ENCODE peak calls at places on chromosomes 12 and 14, in six cellular contexts. Z is IMR-90, M is PC-9, S is pancreas, Q is PC-3, C is MM.1S. N is an unnamed sample.

GRCh38 chr12:100668939-100669536 is 95.6 kb downstream of the GAS2L3 start:
- DNase-seq in Z (peak; percentile 61), M (peak; percentile 43), S (peak; percentile 75), Q (peak; percentile 87), C (peak; percentile 70), N (peak; percentile 5)

GRCh38 chr12:6961278-6961694 is 9.2 kb downstream of the PHB2 start:
- DNase-seq in Z (no peak), M (peak; percentile 71), S (peak; percentile 81), Q (no peak), C (peak; percentile 6), N (peak; percentile 89)

GRCh38 chr14:43765474-43765873 is 741.6 kb downstream of the FSCB start:
- DNase-seq in Z (no peak), M (no peak), S (no peak), Q (peak; percentile 14), C (peak; percentile 38), N (no peak)

GRCh38 chr12:106760184-106760531 is 14.3 kb upstream of the RIC8B start:
- DNase-seq in Z (peak; percentile 15), M (no peak), S (no peak), Q (no peak), C (peak; percentile 95), N (no peak)

GRCh38 chr14:82422186-82422585 is 888.5 kb upstream of the SEL1L start:
- DNase-seq in Z (no peak), M (no peak), S (no peak), Q (no peak), C (no peak), N (no peak)

GRCh38 chr12:26032719-26033241 is 74.3 kb downstream of the RASSF8 start:
- DNase-seq in Z (no peak), M (peak; percentile 45), S (no peak), Q (peak; percentile 49), C (no peak), N (no peak)

GRCh38 chr14:71985538-71986234 is 53.5 kb downstream of the RGS6 start:
- DNase-seq in Z (no peak), M (no peak), S (no peak), Q (no peak), C (no peak), N (no peak)

GRCh38 chr12:26153421-26154154 is 28.8 kb upstream of the BHLHE41 start:
- DNase-seq in Z (peak; percentile 97), M (peak; percentile 97), S (peak; percentile 71), Q (peak; percentile 99), C (peak; percentile 29), N (no peak)

GRCh38 chr14:94366146-94366887 is 22.1 kb downstream of the SERPINA1 start:
- DNase-seq in Z (no peak), M (no peak), S (no peak), Q (no peak), C (no peak), N (no peak)

GRCh38 chr14:61420326-61420725 is 98.9 kb downstream of the PRKCH start:
- DNase-seq in Z (peak; percentile 5), M (peak; percentile 88), S (no peak), Q (peak; percentile 88), C (no peak), N (no peak)

GRCh38 chr14:72869407-72870329 is 24.2 kb downstream of the DPF3 start:
- DNase-seq in Z (no peak), M (no peak), S (no peak), Q (no peak), C (no peak), N (no peak)

GRCh38 chr12:39905152-39905551 is 200.7 kb downstream of the SLC2A13 start:
- DNase-seq in Z (peak; percentile 22), M (no peak), S (no peak), Q (no peak), C (no peak), N (no peak)

GRCh38 chr12:65765436-65765813 is 58.9 kb upstream of the HMGA2 start:
- DNase-seq in Z (peak; percentile 80), M (no peak), S (no peak), Q (peak; percentile 62), C (no peak), N (no peak)

DNA sequence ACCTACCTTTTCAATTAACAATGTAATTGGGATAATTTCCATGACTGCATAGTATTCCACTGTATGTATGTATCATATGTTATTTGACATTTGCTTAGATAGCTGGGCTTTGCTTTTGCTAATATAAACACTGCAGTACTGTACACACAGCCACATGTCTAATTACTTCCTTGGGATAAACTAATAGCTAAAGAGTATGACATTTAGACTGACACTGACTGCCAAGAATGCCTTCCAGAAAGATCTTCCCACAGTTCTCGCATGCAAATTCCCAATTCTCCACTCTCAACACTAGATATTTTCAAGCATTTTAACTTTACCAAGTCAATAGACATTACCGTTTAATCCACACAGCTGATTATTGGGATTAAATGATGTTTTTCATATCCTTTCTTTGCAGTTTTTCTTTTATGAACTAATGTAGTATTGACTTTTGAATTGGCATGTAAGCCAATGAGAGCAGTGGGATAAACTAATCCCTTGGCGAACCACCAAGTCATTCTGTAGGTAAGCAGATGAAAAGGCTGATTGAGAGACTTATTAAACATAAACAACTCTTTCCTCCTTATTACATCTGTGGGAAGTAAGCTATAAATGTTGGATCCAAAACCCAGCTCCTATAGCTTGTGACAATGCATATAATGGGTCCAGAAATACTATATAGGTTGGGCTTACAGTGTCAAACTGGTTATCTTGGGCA is 55.5 kb downstream of the STON2 start:
- DNase-seq in Z (no peak), M (no peak), S (no peak), Q (no peak), C (no peak), N (no peak)
- H3K4me1 ChIP-seq in Z (no peaks in the 10 kb centered on the region), M (no peaks in the 10 kb centered on the region), S (no peaks in the 10 kb centered on the region), Q (no peaks in the 10 kb centered on the region), C (no peaks in the 10 kb centered on the region), N (no peaks in the 10 kb centered on the region)

DNA sequence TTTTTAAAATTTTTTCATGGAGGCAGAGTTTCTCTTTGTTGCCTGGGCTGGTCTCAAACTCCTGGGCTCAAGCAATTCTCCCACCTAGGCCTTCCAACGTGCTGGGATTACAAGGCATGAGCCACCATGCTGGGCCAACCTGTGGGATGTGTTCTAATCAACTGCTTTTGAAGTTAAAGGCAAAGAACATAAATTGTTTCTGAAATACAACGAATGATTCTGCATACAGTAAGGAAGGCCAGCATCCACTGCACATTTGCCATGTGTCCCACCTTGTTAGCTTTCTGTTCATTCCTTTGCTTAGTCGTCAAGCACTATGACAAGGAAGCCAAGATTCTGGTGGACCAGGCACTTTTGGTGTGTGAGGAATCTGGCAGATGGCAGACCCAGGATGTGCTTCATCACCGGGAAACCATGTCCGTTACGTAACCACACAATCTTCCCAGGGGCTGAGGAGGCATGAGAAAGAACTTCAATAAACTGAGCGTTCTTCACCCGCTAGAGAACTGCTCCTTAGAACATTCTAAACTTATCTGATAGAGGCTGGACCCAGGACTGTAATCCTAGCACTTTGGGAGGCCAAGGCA is 24.5 kb downstream of the MOK start:
- DNase-seq in Z (peak; percentile 99), M (peak; percentile 99), S (no peak), Q (peak; percentile 95), C (no peak), N (no peak)
- H3K27ac ChIP-seq in Z (peak overlapping the region; percentile 69), M (peak overlapping the region; percentile 95), S (peak overlapping the region; percentile 82), Q (peak overlapping the region; percentile 99), C (no peak overlapping the region), N (no peak overlapping the region)

GRCh38 chr14:39423793-39424192 is 8.4 kb downstream of the FBXO33 start:
- DNase-seq in Z (no peak), M (no peak), S (no peak), Q (no peak), C (no peak), N (no peak)
- H3K4me1 ChIP-seq in Z (peaks cover 3% of the 10 kb centered on the region), M (no peaks in the 10 kb centered on the region), S (peaks cover 7% of the 10 kb centered on the region), Q (peaks cover 14% of the 10 kb centered on the region), C (no peaks in the 10 kb centered on the region), N (peaks cover 44% of the 10 kb centered on the region)

GRCh38 chr12:50564240-50564947 is 59.6 kb downstream of the DIP2B start:
- DNase-seq in Z (no peak), M (no peak), S (no peak), Q (no peak), C (no peak), N (no peak)

GRCh38 chr12:50568338-50569155 is 63.8 kb downstream of the DIP2B start:
- DNase-seq in Z (peak; percentile 39), M (no peak), S (no peak), Q (no peak), C (no peak), N (no peak)

GRCh38 chr12:50564948-50565297 is 60.1 kb downstream of the DIP2B start:
- DNase-seq in Z (no peak), M (no peak), S (no peak), Q (no peak), C (no peak), N (no peak)

GRCh38 chr12:50567926-50568325 is 63.1 kb downstream of the DIP2B start:
- DNase-seq in Z (peak; percentile 63), M (no peak), S (no peak), Q (no peak), C (no peak), N (no peak)

DNA sequence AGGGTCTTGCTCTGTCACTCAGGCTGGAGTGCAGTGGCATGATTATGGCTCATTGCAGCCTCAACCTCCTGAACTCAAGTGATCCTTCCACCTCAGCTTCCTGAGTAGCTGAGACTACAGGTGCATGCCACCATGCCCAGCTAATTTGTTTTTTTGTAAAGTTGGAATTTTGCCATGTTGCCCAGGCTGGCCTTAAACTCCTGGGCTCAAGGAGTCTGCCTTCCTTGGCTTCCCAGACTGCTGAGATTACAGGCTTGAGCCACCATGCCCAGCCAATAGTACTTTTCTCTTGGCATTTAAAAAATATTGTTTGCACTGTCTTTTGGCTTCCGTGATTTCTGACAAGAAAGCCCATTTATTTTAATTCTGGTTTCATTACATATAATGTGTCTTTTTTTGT is 61.3 kb downstream of the DIP2B start:
- DNase-seq in Z (no peak), M (no peak), S (no peak), Q (no peak), C (no peak), N (no peak)
- H3K27ac ChIP-seq in Z (no peak overlapping the region), M (peak overlapping the region; percentile 31), S (no peak overlapping the region), Q (no peak overlapping the region), C (no peak overlapping the region), N (no peak overlapping the region)

GRCh38 chr14:34615507-34615906 is 14.4 kb downstream of the SNX6 start:
- DNase-seq in Z (no peak), M (no peak), S (no peak), Q (no peak), C (no peak), N (no peak)
- H3K4me1 ChIP-seq in Z (no peaks in the 10 kb centered on the region), M (no peaks in the 10 kb centered on the region), S (no peaks in the 10 kb centered on the region), Q (no peaks in the 10 kb centered on the region), C (no peaks in the 10 kb centered on the region), N (peaks cover 21% of the 10 kb centered on the region)

DNA sequence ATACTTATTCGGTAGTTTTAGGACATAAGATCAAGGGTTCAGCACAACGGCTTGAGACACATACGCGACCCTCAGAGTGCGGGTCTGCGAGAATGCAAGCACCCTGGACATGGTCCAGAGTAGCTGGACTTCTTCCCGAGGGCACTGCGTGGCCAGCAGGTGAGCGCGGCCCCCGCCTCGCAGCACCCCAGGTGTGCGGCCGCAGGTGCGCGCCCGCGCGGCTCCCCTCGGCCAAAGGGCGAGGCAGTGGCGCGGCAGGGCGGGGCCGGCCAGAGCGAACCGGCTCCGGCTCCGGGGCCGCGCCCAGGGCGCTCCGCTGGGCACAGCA is 349 bp upstream of the FGD4 start:
- DNase-seq in Z (no peak), M (no peak), S (no peak), Q (no peak), C (no peak), N (no peak)
- H3K27ac ChIP-seq in Z (no peak overlapping the region), M (peak overlapping the region; percentile 61), S (peak overlapping the region; percentile 94), Q (no peak overlapping the region), C (peak overlapping the region; percentile 53), N (no peak overlapping the region)